ENCODE peak calls at places on chromosomes 3 and 15, in seven cellular contexts. One of them, this sample, is unnamed.

GRCh38 chr3:184642623-184643308 is 69.1 kb downstream of the MAGEF1 start:
- DNase-seq in left cardiac atrium: no peak
- DNase-seq in stimulated activated CD4-positive, alpha-beta T cell treated with anti-CD3 and anti-CD28 coated beads, Interleukin-15, amount 100 ng/mL, for 1 hour: no peak
- DNase-seq in cardiac muscle cell: no peak
- DNase-seq in NCI-H1417: peak; percentile 75
- DNase-seq in anterior cingulate cortex: no peak
- DNase-seq in EH: no peak
- DNase-seq in this sample: no peak

GRCh38 chr3:150144309-150144708 is 173.6 kb upstream of the PFN2 start:
- DNase-seq in left cardiac atrium: no peak
- DNase-seq in stimulated activated CD4-positive, alpha-beta T cell treated with anti-CD3 and anti-CD28 coated beads, Interleukin-15, amount 100 ng/mL, for 1 hour: no peak
- DNase-seq in cardiac muscle cell: no peak
- DNase-seq in NCI-H1417: no peak
- DNase-seq in anterior cingulate cortex: no peak
- DNase-seq in EH: no peak
- DNase-seq in this sample: no peak

GRCh38 chr3:16338999-16339398 is 74.0 kb downstream of the OXNAD1 start:
- DNase-seq in left cardiac atrium: no peak
- DNase-seq in stimulated activated CD4-positive, alpha-beta T cell treated with anti-CD3 and anti-CD28 coated beads, Interleukin-15, amount 100 ng/mL, for 1 hour: no peak
- DNase-seq in cardiac muscle cell: peak; percentile 96
- DNase-seq in NCI-H1417: no peak
- DNase-seq in anterior cingulate cortex: no peak
- DNase-seq in EH: peak; percentile 97
- DNase-seq in this sample: peak; percentile 31

GRCh38 chr15:95150466-95150865 is 919.1 kb downstream of the MCTP2 start:
- DNase-seq in left cardiac atrium: no peak
- DNase-seq in stimulated activated CD4-positive, alpha-beta T cell treated with anti-CD3 and anti-CD28 coated beads, Interleukin-15, amount 100 ng/mL, for 1 hour: no peak
- DNase-seq in cardiac muscle cell: no peak
- DNase-seq in NCI-H1417: no peak
- DNase-seq in anterior cingulate cortex: no peak
- DNase-seq in EH: no peak
- DNase-seq in this sample: no peak

GRCh38 chr15:41309226-41309905 is 23.0 kb downstream of the OIP5 start:
- DNase-seq in left cardiac atrium: no peak
- DNase-seq in stimulated activated CD4-positive, alpha-beta T cell treated with anti-CD3 and anti-CD28 coated beads, Interleukin-15, amount 100 ng/mL, for 1 hour: no peak
- DNase-seq in cardiac muscle cell: no peak
- DNase-seq in NCI-H1417: no peak
- DNase-seq in anterior cingulate cortex: no peak
- DNase-seq in EH: no peak
- DNase-seq in this sample: no peak

GRCh38 chr3:61645148-61645547 is 83.8 kb downstream of the PTPRG start:
- DNase-seq in left cardiac atrium: no peak
- DNase-seq in stimulated activated CD4-positive, alpha-beta T cell treated with anti-CD3 and anti-CD28 coated beads, Interleukin-15, amount 100 ng/mL, for 1 hour: no peak
- DNase-seq in cardiac muscle cell: no peak
- DNase-seq in NCI-H1417: peak; percentile 7
- DNase-seq in anterior cingulate cortex: no peak
- DNase-seq in EH: no peak
- DNase-seq in this sample: no peak

GRCh38 chr15:51830279-51830806 is 890 bp downstream of the TMOD3 start:
- DNase-seq in left cardiac atrium: no peak
- DNase-seq in stimulated activated CD4-positive, alpha-beta T cell treated with anti-CD3 and anti-CD28 coated beads, Interleukin-15, amount 100 ng/mL, for 1 hour: no peak
- DNase-seq in cardiac muscle cell: peak; percentile 48
- DNase-seq in NCI-H1417: no peak
- DNase-seq in anterior cingulate cortex: no peak
- DNase-seq in EH: peak; percentile 67
- DNase-seq in this sample: peak; percentile 69

GRCh38 chr3:111325160-111325707 is 216.8 kb upstream of the CD96 start:
- DNase-seq in left cardiac atrium: no peak
- DNase-seq in stimulated activated CD4-positive, alpha-beta T cell treated with anti-CD3 and anti-CD28 coated beads, Interleukin-15, amount 100 ng/mL, for 1 hour: no peak
- DNase-seq in cardiac muscle cell: no peak
- DNase-seq in NCI-H1417: no peak
- DNase-seq in anterior cingulate cortex: no peak
- DNase-seq in EH: no peak
- DNase-seq in this sample: no peak

GRCh38 chr15:45022871-45023658 is at the start of gene SORD:
- DNase-seq in left cardiac atrium: peak; percentile 96
- DNase-seq in stimulated activated CD4-positive, alpha-beta T cell treated with anti-CD3 and anti-CD28 coated beads, Interleukin-15, amount 100 ng/mL, for 1 hour: peak; percentile 94
- DNase-seq in cardiac muscle cell: peak; percentile 89
- DNase-seq in NCI-H1417: peak; percentile 85
- DNase-seq in anterior cingulate cortex: peak; percentile 62
- DNase-seq in EH: peak; percentile 86
- DNase-seq in this sample: peak; percentile 90

GRCh38 chr3:71226565-71227281 is 356.8 kb downstream of the FOXP1 start:
- DNase-seq in left cardiac atrium: peak; percentile 66
- DNase-seq in stimulated activated CD4-positive, alpha-beta T cell treated with anti-CD3 and anti-CD28 coated beads, Interleukin-15, amount 100 ng/mL, for 1 hour: peak; percentile 70
- DNase-seq in cardiac muscle cell: peak; percentile 56
- DNase-seq in NCI-H1417: no peak
- DNase-seq in anterior cingulate cortex: no peak
- DNase-seq in EH: peak; percentile 64
- DNase-seq in this sample: no peak

GRCh38 chr3:14412831-14413380 is 10.5 kb downstream of the SLC6A6 start:
- DNase-seq in left cardiac atrium: no peak
- DNase-seq in stimulated activated CD4-positive, alpha-beta T cell treated with anti-CD3 and anti-CD28 coated beads, Interleukin-15, amount 100 ng/mL, for 1 hour: no peak
- DNase-seq in cardiac muscle cell: no peak
- DNase-seq in NCI-H1417: no peak
- DNase-seq in anterior cingulate cortex: no peak
- DNase-seq in EH: peak; percentile 60
- DNase-seq in this sample: no peak

GRCh38 chr3:32018723-32019564 is 37.4 kb downstream of the ZNF860 start:
- DNase-seq in left cardiac atrium: no peak
- DNase-seq in stimulated activated CD4-positive, alpha-beta T cell treated with anti-CD3 and anti-CD28 coated beads, Interleukin-15, amount 100 ng/mL, for 1 hour: no peak
- DNase-seq in cardiac muscle cell: peak; percentile 73
- DNase-seq in NCI-H1417: no peak
- DNase-seq in anterior cingulate cortex: no peak
- DNase-seq in EH: peak; percentile 53
- DNase-seq in this sample: peak; percentile 63

GRCh38 chr15:89026167-89026566 is 62.1 kb upstream of the ABHD2 start:
- DNase-seq in left cardiac atrium: no peak
- DNase-seq in stimulated activated CD4-positive, alpha-beta T cell treated with anti-CD3 and anti-CD28 coated beads, Interleukin-15, amount 100 ng/mL, for 1 hour: no peak
- DNase-seq in cardiac muscle cell: no peak
- DNase-seq in NCI-H1417: no peak
- DNase-seq in anterior cingulate cortex: no peak
- DNase-seq in EH: no peak
- DNase-seq in this sample: no peak

GRCh38 chr3:183172051-183172639 is 9.6 kb upstream of the LAMP3 start:
- DNase-seq in left cardiac atrium: no peak
- DNase-seq in stimulated activated CD4-positive, alpha-beta T cell treated with anti-CD3 and anti-CD28 coated beads, Interleukin-15, amount 100 ng/mL, for 1 hour: no peak
- DNase-seq in cardiac muscle cell: no peak
- DNase-seq in NCI-H1417: no peak
- DNase-seq in anterior cingulate cortex: no peak
- DNase-seq in EH: no peak
- DNase-seq in this sample: no peak

GRCh38 chr3:158495503-158495902 is 75.5 kb upstream of the MLF1 start:
- DNase-seq in left cardiac atrium: no peak
- DNase-seq in stimulated activated CD4-positive, alpha-beta T cell treated with anti-CD3 and anti-CD28 coated beads, Interleukin-15, amount 100 ng/mL, for 1 hour: no peak
- DNase-seq in cardiac muscle cell: no peak
- DNase-seq in NCI-H1417: no peak
- DNase-seq in anterior cingulate cortex: no peak
- DNase-seq in EH: no peak
- DNase-seq in this sample: no peak

GRCh38 chr15:41795996-41796395 is 21.7 kb downstream of the MAPKBP1 start:
- DNase-seq in left cardiac atrium: no peak
- DNase-seq in stimulated activated CD4-positive, alpha-beta T cell treated with anti-CD3 and anti-CD28 coated beads, Interleukin-15, amount 100 ng/mL, for 1 hour: no peak
- DNase-seq in cardiac muscle cell: no peak
- DNase-seq in NCI-H1417: no peak
- DNase-seq in anterior cingulate cortex: no peak
- DNase-seq in EH: no peak
- DNase-seq in this sample: no peak

GRCh38 chr15:88894348-88894818 is 961 bp downstream of the HAPLN3 start:
- DNase-seq in left cardiac atrium: peak; percentile 61
- DNase-seq in stimulated activated CD4-positive, alpha-beta T cell treated with anti-CD3 and anti-CD28 coated beads, Interleukin-15, amount 100 ng/mL, for 1 hour: peak; percentile 78
- DNase-seq in cardiac muscle cell: peak; percentile 58
- DNase-seq in NCI-H1417: peak; percentile 27
- DNase-seq in anterior cingulate cortex: no peak
- DNase-seq in EH: no peak
- DNase-seq in this sample: peak; percentile 72

GRCh38 chr15:69668963-69669362 is 216.3 kb downstream of the RPLP1 start:
- DNase-seq in left cardiac atrium: no peak
- DNase-seq in stimulated activated CD4-positive, alpha-beta T cell treated with anti-CD3 and anti-CD28 coated beads, Interleukin-15, amount 100 ng/mL, for 1 hour: no peak
- DNase-seq in cardiac muscle cell: no peak
- DNase-seq in NCI-H1417: no peak
- DNase-seq in anterior cingulate cortex: no peak
- DNase-seq in EH: no peak
- DNase-seq in this sample: no peak

GRCh38 chr15:70380484-70380883 is 282.8 kb upstream of the TLE3 start:
- DNase-seq in left cardiac atrium: no peak
- DNase-seq in stimulated activated CD4-positive, alpha-beta T cell treated with anti-CD3 and anti-CD28 coated beads, Interleukin-15, amount 100 ng/mL, for 1 hour: no peak
- DNase-seq in cardiac muscle cell: no peak
- DNase-seq in NCI-H1417: no peak
- DNase-seq in anterior cingulate cortex: no peak
- DNase-seq in EH: no peak
- DNase-seq in this sample: no peak

GRCh38 chr3:193474446-193474845 is 80.2 kb downstream of the ATP13A4 start:
- DNase-seq in left cardiac atrium: no peak
- DNase-seq in stimulated activated CD4-positive, alpha-beta T cell treated with anti-CD3 and anti-CD28 coated beads, Interleukin-15, amount 100 ng/mL, for 1 hour: no peak
- DNase-seq in cardiac muscle cell: no peak
- DNase-seq in NCI-H1417: no peak
- DNase-seq in anterior cingulate cortex: no peak
- DNase-seq in EH: no peak
- DNase-seq in this sample: no peak

GRCh38 chr15:76183906-76184639 is 124.3 kb downstream of the TMEM266 start:
- DNase-seq in left cardiac atrium: no peak
- DNase-seq in stimulated activated CD4-positive, alpha-beta T cell treated with anti-CD3 and anti-CD28 coated beads, Interleukin-15, amount 100 ng/mL, for 1 hour: no peak
- DNase-seq in cardiac muscle cell: no peak
- DNase-seq in NCI-H1417: no peak
- DNase-seq in anterior cingulate cortex: no peak
- DNase-seq in EH: no peak
- DNase-seq in this sample: no peak

GRCh38 chr15:63505842-63506222 is 1.4 kb downstream of the USP3 start:
- DNase-seq in left cardiac atrium: no peak
- DNase-seq in stimulated activated CD4-positive, alpha-beta T cell treated with anti-CD3 and anti-CD28 coated beads, Interleukin-15, amount 100 ng/mL, for 1 hour: no peak
- DNase-seq in cardiac muscle cell: no peak
- DNase-seq in NCI-H1417: peak; percentile 40
- DNase-seq in anterior cingulate cortex: no peak
- DNase-seq in EH: no peak
- DNase-seq in this sample: no peak

GRCh38 chr3:193836918-193837317 is 243.9 kb downstream of the OPA1 start:
- DNase-seq in left cardiac atrium: no peak
- DNase-seq in stimulated activated CD4-positive, alpha-beta T cell treated with anti-CD3 and anti-CD28 coated beads, Interleukin-15, amount 100 ng/mL, for 1 hour: no peak
- DNase-seq in cardiac muscle cell: no peak
- DNase-seq in NCI-H1417: no peak
- DNase-seq in anterior cingulate cortex: no peak
- DNase-seq in EH: no peak
- DNase-seq in this sample: no peak

GRCh38 chr15:30921106-30921505 is 17.4 kb downstream of the FAN1 start:
- DNase-seq in left cardiac atrium: no peak
- DNase-seq in stimulated activated CD4-positive, alpha-beta T cell treated with anti-CD3 and anti-CD28 coated beads, Interleukin-15, amount 100 ng/mL, for 1 hour: no peak
- DNase-seq in cardiac muscle cell: no peak
- DNase-seq in NCI-H1417: no peak
- DNase-seq in anterior cingulate cortex: no peak
- DNase-seq in EH: no peak
- DNase-seq in this sample: no peak

GRCh38 chr3:34843479-34843870 is 795.9 kb upstream of the ARPP21 start:
- DNase-seq in left cardiac atrium: no peak
- DNase-seq in stimulated activated CD4-positive, alpha-beta T cell treated with anti-CD3 and anti-CD28 coated beads, Interleukin-15, amount 100 ng/mL, for 1 hour: no peak
- DNase-seq in cardiac muscle cell: peak; percentile 34
- DNase-seq in NCI-H1417: no peak
- DNase-seq in anterior cingulate cortex: no peak
- DNase-seq in EH: peak; percentile 30
- DNase-seq in this sample: no peak

This sample was measured in endothelial cell of umbilical vein.